ENCODE peak calls at places on chromosomes 3 and 15, in four cellular contexts. One of them, this sample, is unnamed.

GRCh38 chr3:53156368-53156834 is 4.6 kb upstream of the PRKCD start:
- DNase-seq in stimulated activated CD8-positive, alpha-beta memory T cell treated with anti-CD3 and anti-CD28 coated beads, Interleukin-12 subunit alpha, Interleukin-12 subunit beta, amount 100 ng/mL, for 4 hours: no peak
- DNase-seq in GM03348: peak; percentile 39
- DNase-seq in fibroblast of the aortic adventitia: no peak
- DNase-seq in this sample: no peak

GRCh38 chr3:169152319-169152718 is 511.2 kb downstream of the MECOM start:
- DNase-seq in GM03348: no peak
- DNase-seq in fibroblast of the aortic adventitia: peak; percentile 24
- DNase-seq in stimulated activated CD8-positive, alpha-beta memory T cell treated with anti-CD3 and anti-CD28 coated beads, Interleukin-12 subunit alpha, Interleukin-12 subunit beta, amount 100 ng/mL, for 4 hours: no peak
- DNase-seq in this sample: no peak

GRCh38 chr3:124873241-124873640 is 13.9 kb downstream of the ITGB5 start:
- DNase-seq in fibroblast of the aortic adventitia: no peak
- DNase-seq in GM03348: peak; percentile 17
- DNase-seq in stimulated activated CD8-positive, alpha-beta memory T cell treated with anti-CD3 and anti-CD28 coated beads, Interleukin-12 subunit alpha, Interleukin-12 subunit beta, amount 100 ng/mL, for 4 hours: no peak
- DNase-seq in this sample: no peak

GRCh38 chr3:24956613-24957012 is 462.0 kb upstream of the THRB start:
- DNase-seq in stimulated activated CD8-positive, alpha-beta memory T cell treated with anti-CD3 and anti-CD28 coated beads, Interleukin-12 subunit alpha, Interleukin-12 subunit beta, amount 100 ng/mL, for 4 hours: no peak
- DNase-seq in GM03348: no peak
- DNase-seq in fibroblast of the aortic adventitia: no peak
- DNase-seq in this sample: no peak

GRCh38 chr15:96296264-96296663 is 34.2 kb upstream of the NR2F2 start:
- DNase-seq in fibroblast of the aortic adventitia: peak; percentile 38
- DNase-seq in GM03348: no peak
- DNase-seq in stimulated activated CD8-positive, alpha-beta memory T cell treated with anti-CD3 and anti-CD28 coated beads, Interleukin-12 subunit alpha, Interleukin-12 subunit beta, amount 100 ng/mL, for 4 hours: no peak
- DNase-seq in this sample: no peak

GRCh38 chr3:14283092-14283820 is 104.6 kb downstream of the LSM3 start:
- DNase-seq in GM03348: no peak
- DNase-seq in fibroblast of the aortic adventitia: no peak
- DNase-seq in stimulated activated CD8-positive, alpha-beta memory T cell treated with anti-CD3 and anti-CD28 coated beads, Interleukin-12 subunit alpha, Interleukin-12 subunit beta, amount 100 ng/mL, for 4 hours: no peak
- DNase-seq in this sample: no peak

GRCh38 chr15:45457215-45457614 is 65.3 kb downstream of the SLC30A4 start:
- DNase-seq in fibroblast of the aortic adventitia: no peak
- DNase-seq in GM03348: no peak
- DNase-seq in stimulated activated CD8-positive, alpha-beta memory T cell treated with anti-CD3 and anti-CD28 coated beads, Interleukin-12 subunit alpha, Interleukin-12 subunit beta, amount 100 ng/mL, for 4 hours: no peak
- DNase-seq in this sample: no peak

GRCh38 chr3:64518496-64518895 is 169.3 kb downstream of the ADAMTS9 start:
- DNase-seq in stimulated activated CD8-positive, alpha-beta memory T cell treated with anti-CD3 and anti-CD28 coated beads, Interleukin-12 subunit alpha, Interleukin-12 subunit beta, amount 100 ng/mL, for 4 hours: no peak
- DNase-seq in GM03348: no peak
- DNase-seq in fibroblast of the aortic adventitia: no peak
- DNase-seq in this sample: no peak

GRCh38 chr3:51677358-51677757 is 6.3 kb downstream of the TEX264 start:
- DNase-seq in GM03348: no peak
- DNase-seq in stimulated activated CD8-positive, alpha-beta memory T cell treated with anti-CD3 and anti-CD28 coated beads, Interleukin-12 subunit alpha, Interleukin-12 subunit beta, amount 100 ng/mL, for 4 hours: no peak
- DNase-seq in fibroblast of the aortic adventitia: no peak
- DNase-seq in this sample: no peak

GRCh38 chr3:4752201-4753072 is 226.8 kb upstream of the BHLHE40 start:
- DNase-seq in stimulated activated CD8-positive, alpha-beta memory T cell treated with anti-CD3 and anti-CD28 coated beads, Interleukin-12 subunit alpha, Interleukin-12 subunit beta, amount 100 ng/mL, for 4 hours: no peak
- DNase-seq in GM03348: peak; percentile 58
- DNase-seq in fibroblast of the aortic adventitia: peak; percentile 42
- DNase-seq in this sample: no peak

GRCh38 chr3:112486811-112487505 is 12.3 kb downstream of the BTLA start:
- DNase-seq in fibroblast of the aortic adventitia: no peak
- DNase-seq in stimulated activated CD8-positive, alpha-beta memory T cell treated with anti-CD3 and anti-CD28 coated beads, Interleukin-12 subunit alpha, Interleukin-12 subunit beta, amount 100 ng/mL, for 4 hours: no peak
- DNase-seq in GM03348: no peak
- DNase-seq in this sample: no peak

This sample was measured in Ammon's horn.